ENCODE peak calls at places on chromosomes 7 and 10, in nine cellular contexts. P is upper lobe of right lung, W is cardiac muscle cell, N is GM12865, D is endothelial cell, J is colonic mucosa, B is HL-60, Q is H9, C is mesothelial cell of epicardium. Y is an unnamed sample.

GRCh38 chr10:28111712-28112111 is 112.8 kb upstream of the ODAD2 start:
- DNase-seq in D (no peak), P (no peak), J (no peak), W (no peak), Q (no peak), C (no peak), N (no peak), B (no peak), Y (no peak)

GRCh38 chr10:125103466-125104377 is 56.6 kb downstream of the CTBP2 start:
- DNase-seq in W (no peak), B (no peak), Q (no peak), C (no peak), J (no peak), D (no peak), N (no peak), P (peak), Y (no peak)

GRCh38 chr7:28378574-28379149 is 33.7 kb upstream of the CREB5 start:
- DNase-seq in D (no peak), C (no peak), J (no peak), N (no peak), W (no peak), B (no peak), P (no peak), Q (no peak), Y (no peak)

GRCh38 chr7:27185013-27185707 is at the start of gene HOXA11:
- DNase-seq in B (peak), D (no peak), J (peak), N (no peak), C (peak), W (no peak), P (peak), Q (peak), Y (peak)

GRCh38 chr10:65838811-65839210 is 1087.0 kb upstream of the LRRTM3 start:
- DNase-seq in J (no peak), B (no peak), W (no peak), Q (no peak), C (no peak), N (no peak), D (no peak), P (no peak), Y (no peak)

GRCh38 chr7:102860351-102860811 is 52.4 kb upstream of the LRRC17 start:
- DNase-seq in B (no peak), W (no peak), D (no peak), P (no peak), J (no peak), Q (no peak), C (peak), N (no peak), Y (no peak)

GRCh38 chr10:74039561-74040145 is 41.7 kb downstream of the VCL start:
- DNase-seq in Q (no peak), P (no peak), J (no peak), W (peak), C (no peak), B (peak), D (no peak), N (no peak), Y (no peak)

GRCh38 chr7:55096318-55096717 is 77.5 kb downstream of the EGFR start:
- DNase-seq in C (no peak), J (no peak), N (no peak), W (no peak), D (no peak), P (no peak), B (no peak), Q (no peak), Y (no peak)

GRCh38 chr7:43278088-43278644 is 165.7 kb downstream of the HECW1 start:
- DNase-seq in Q (no peak), W (no peak), B (no peak), D (no peak), C (no peak), J (no peak), N (no peak), P (no peak), Y (no peak)

GRCh38 chr7:44348851-44349781 is 23.7 kb upstream of the CAMK2B start:
- DNase-seq in B (no peak), D (no peak), C (no peak), W (peak), N (no peak), Q (peak), P (no peak), J (no peak), Y (no peak)

GRCh38 chr10:120456143-120456625 is 843 bp upstream of the PLPP4 start:
- DNase-seq in Q (peak), D (no peak), N (no peak), B (no peak), J (no peak), W (no peak), P (no peak), C (no peak), Y (peak)

GRCh38 chr10:16787361-16787791 is 29.8 kb downstream of the RSU1 start:
- DNase-seq in C (no peak), B (no peak), Q (no peak), P (no peak), J (no peak), N (peak), D (no peak), W (no peak), Y (no peak)

GRCh38 chr10:81872206-81872605 is 2.8 kb upstream of the NRG3 start:
- DNase-seq in J (no peak), B (no peak), Q (no peak), P (no peak), W (no peak), N (no peak), D (no peak), C (no peak), Y (peak)

GRCh38 chr10:101858723-101859500 is 15.3 kb upstream of the KCNIP2 start:
- DNase-seq in D (no peak), B (no peak), P (no peak), J (no peak), W (no peak), N (peak), C (no peak), Q (no peak), Y (no peak)

GRCh38 chr7:18873674-18874341 is 243.6 kb downstream of the TWIST1 start:
- DNase-seq in Q (peak), B (no peak), P (no peak), W (peak), N (no peak), J (no peak), D (peak), C (no peak), Y (peak)

GRCh38 chr7:31705377-31705776 is 18.4 kb downstream of the PPP1R17 start:
- DNase-seq in B (no peak), N (peak), Q (no peak), C (no peak), D (no peak), J (no peak), W (no peak), P (no peak), Y (no peak)

GRCh38 chr7:101162551-101163280 is 2.7 kb downstream of the VGF start:
- DNase-seq in P (peak), D (peak), B (no peak), W (peak), C (no peak), Q (peak), N (peak), J (peak), Y (peak)

GRCh38 chr7:95780665-95781064 is 8.3 kb downstream of the DYNC1I1 start:
- DNase-seq in D (no peak), P (no peak), W (no peak), N (no peak), B (no peak), Q (no peak), C (no peak), J (no peak), Y (no peak)

GRCh38 chr10:8064436-8064835 is 9.9 kb downstream of the GATA3 start:
- DNase-seq in B (no peak), D (no peak), N (no peak), J (no peak), W (no peak), C (no peak), P (no peak), Q (no peak), Y (no peak)
- TF ChIP-seq CTCF in B (no peak), D (no peak), N (no peak), J (no peak), W (no peak), C (no peak), P (no peak), Q (no peak), Y (no peak)

GRCh38 chr10:31347705-31348104 is 28.7 kb downstream of the ZEB1 start:
- DNase-seq in Q (no peak), J (no peak), N (no peak), P (no peak), B (no peak), C (no peak), W (no peak), D (no peak), Y (no peak)

GRCh38 chr10:31350891-31351290 is 31.9 kb downstream of the ZEB1 start:
- DNase-seq in C (no peak), N (no peak), Q (no peak), P (no peak), J (no peak), B (no peak), D (no peak), W (no peak), Y (no peak)

GRCh38 chr10:31346953-31347352 is 27.9 kb downstream of the ZEB1 start:
- DNase-seq in B (no peak), N (no peak), P (no peak), Q (no peak), W (no peak), C (no peak), J (no peak), D (no peak), Y (no peak)

GRCh38 chr10:31353574-31353973 is 34.6 kb downstream of the ZEB1 start:
- DNase-seq in N (peak), C (no peak), P (no peak), B (peak), W (no peak), Q (no peak), J (no peak), D (no peak), Y (no peak)

DNA sequence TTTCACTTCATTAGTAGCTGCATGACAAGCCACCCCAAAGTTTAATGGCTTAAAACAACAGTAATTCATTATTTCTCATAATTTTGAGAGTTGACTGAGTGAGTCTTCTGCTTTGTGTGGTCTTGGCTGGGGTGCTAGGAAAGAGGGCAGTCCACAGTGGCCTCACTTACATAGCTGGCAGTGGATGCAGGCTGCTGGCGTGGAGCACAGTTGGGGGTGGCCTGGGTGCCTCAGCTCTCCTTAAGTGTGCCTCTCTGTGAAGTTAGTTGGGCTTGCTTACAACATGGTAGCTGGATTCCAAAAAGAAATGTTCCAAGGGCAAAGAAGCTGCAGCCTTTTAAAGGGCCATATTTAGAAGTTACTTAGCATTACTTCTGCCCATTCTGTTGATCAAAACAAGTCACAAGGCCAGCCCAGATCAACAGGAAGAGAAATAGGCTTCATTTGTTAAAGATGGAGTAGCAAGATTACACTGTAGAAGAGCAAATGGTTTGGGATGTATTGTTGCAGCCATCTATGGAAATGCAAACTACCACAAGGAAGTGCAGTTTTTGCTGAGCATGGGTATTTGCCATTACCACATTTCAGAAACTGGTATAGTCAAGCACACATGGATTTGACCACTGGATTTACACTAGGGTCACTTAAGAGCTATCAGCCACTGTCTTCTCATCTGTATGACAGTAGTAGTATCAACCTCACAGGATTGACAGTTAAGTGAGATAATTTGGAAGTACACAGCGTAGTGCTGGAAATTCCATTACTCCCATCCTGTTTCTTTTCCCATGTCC is 33.6 kb downstream of the ZEB1 start:
- DNase-seq in Q (no peak), C (no peak), P (no peak), N (peak), J (no peak), D (no peak), B (no peak), W (no peak), Y (no peak)
- TF ChIP-seq CTCF in Q (no peak), C (no peak), P (no peak), N (no peak), J (no peak), D (no peak), B (no peak), W (no peak), Y (no peak)

DNA sequence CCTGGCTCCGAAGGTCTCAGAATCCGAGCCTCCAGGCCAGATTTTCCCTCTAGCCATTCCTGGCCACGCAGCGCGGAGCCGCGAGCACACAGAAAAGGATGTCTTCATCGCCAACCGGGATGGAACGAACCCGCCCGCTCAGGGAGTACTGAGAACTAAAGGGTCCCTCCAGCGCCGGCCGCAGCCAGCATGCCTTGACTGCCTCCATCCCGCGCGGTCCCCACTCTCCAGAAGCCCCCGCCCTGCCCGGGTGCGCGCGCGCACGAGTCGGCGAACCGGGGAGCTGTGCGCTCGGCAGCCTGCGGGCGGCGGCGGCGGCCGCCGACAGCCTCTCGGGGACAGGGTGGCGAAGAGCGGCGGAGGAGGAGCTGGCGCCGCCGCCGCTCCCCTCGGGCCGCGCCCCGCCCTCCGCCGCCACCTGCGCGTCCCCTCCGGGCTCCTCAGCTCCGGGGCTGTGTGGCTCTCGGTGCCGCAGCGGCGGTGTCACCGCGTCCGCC is 640 bp upstream of the GALNT17 start:
- DNase-seq in B (peak), W (peak), J (peak), Q (peak), P (peak), N (no peak), D (peak), C (peak), Y (peak)
- TF ChIP-seq CTCF in B (no peak), W (no peak), J (no peak), Q (no peak), P (no peak), N (no peak), D (no peak), C (no peak), Y (no peak)

GRCh38 chr10:12408472-12408871 is 59.1 kb downstream of the CAMK1D start:
- DNase-seq in C (no peak), N (no peak), D (no peak), J (no peak), Q (no peak), B (no peak), W (no peak), P (no peak), Y (no peak)

GRCh38 chr10:12403119-12403518 is 53.8 kb downstream of the CAMK1D start:
- DNase-seq in N (no peak), P (no peak), J (no peak), Q (no peak), C (peak), W (no peak), B (no peak), D (no peak), Y (no peak)

GRCh38 chr10:12409171-12409570 is 59.8 kb downstream of the CAMK1D start:
- DNase-seq in J (no peak), C (no peak), N (no peak), W (no peak), D (no peak), B (no peak), P (no peak), Q (no peak), Y (no peak)

GRCh38 chr10:12406764-12407400 is 57.5 kb downstream of the CAMK1D start:
- DNase-seq in Q (no peak), C (no peak), N (no peak), B (no peak), W (no peak), D (no peak), J (no peak), P (no peak), Y (no peak)

DNA sequence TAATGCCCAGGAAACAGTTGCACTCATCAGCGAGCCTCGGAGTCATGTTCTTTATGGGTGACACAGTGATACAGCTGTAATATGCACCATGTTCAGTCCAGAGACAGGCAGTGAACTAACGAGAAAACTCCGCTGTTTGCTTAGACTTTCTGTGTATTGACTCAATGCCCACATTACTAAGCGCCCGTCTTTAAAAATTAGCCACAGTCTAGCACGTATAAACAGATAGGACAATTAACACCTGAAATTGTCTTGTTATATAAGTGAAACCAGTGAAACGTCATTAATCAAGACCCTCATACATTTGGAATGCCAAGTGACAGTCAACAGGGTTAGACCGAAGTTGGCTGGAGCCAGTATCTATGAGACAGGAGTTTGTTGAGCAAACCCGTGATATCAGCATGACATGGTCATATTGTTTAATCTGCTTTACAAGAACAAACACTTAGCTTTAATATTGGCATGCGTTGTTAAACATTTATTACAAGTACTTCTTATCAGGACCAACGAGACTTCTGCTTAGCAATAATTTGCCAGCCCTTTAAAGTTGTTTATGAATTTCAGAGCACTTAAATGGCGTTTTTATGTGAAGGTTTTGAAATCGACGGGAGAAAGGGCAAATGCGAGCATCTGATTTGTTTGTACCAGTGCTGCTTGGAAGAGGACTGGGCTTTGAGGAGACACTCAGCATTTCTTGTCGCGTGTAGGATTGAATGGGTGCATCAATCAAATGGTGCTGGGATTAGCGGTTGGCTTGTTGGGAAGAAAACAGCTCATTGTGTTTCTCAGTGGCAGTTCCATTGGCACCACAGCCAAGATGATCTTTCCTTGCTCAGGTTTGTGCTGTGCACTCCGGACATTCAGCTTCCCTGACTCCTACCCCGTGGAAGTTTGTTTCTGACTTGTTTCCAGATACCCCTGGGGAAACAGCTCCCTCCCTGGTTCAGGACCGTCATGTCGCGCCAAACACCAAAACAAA is 56.3 kb downstream of the CAMK1D start:
- DNase-seq in N (no peak), D (no peak), P (no peak), C (no peak), J (no peak), W (no peak), Q (no peak), B (no peak), Y (no peak)
- TF ChIP-seq CTCF in N (no peak), D (no peak), P (no peak), C (no peak), J (no peak), W (no peak), Q (peak), B (no peak), Y (no peak)

GRCh38 chr10:6650580-6650979 is 70.5 kb upstream of the PRKCQ start:
- DNase-seq in Q (no peak), P (no peak), D (no peak), B (no peak), J (no peak), W (no peak), N (no peak), C (no peak), Y (no peak)

GRCh38 chr10:6649903-6650302 is 69.8 kb upstream of the PRKCQ start:
- DNase-seq in D (no peak), P (no peak), B (no peak), N (no peak), C (no peak), J (no peak), W (no peak), Q (no peak), Y (no peak)

GRCh38 chr10:6643962-6644361 is 63.9 kb upstream of the PRKCQ start:
- DNase-seq in N (no peak), W (no peak), Q (no peak), P (no peak), D (no peak), C (no peak), B (no peak), J (no peak), Y (no peak)

GRCh38 chr10:6649107-6649720 is 69.1 kb upstream of the PRKCQ start:
- DNase-seq in N (no peak), P (no peak), J (no peak), D (no peak), Q (no peak), W (no peak), B (no peak), C (no peak), Y (no peak)

GRCh38 chr10:6647811-6648526 is 67.9 kb upstream of the PRKCQ start:
- DNase-seq in W (peak), P (peak), C (peak), J (peak), Q (peak), N (peak), B (peak), D (peak), Y (peak)
- TF ChIP-seq CTCF in W (peak), P (peak), C (peak), J (peak), Q (peak), N (peak), B (peak), D (peak), Y (peak)